ENCODE peak calls at places on chromosomes 11 and 22, in eight cellular contexts. One of them, this sample, is unnamed.

GRCh38 chr11:122367809-122368231 is 251.8 kb upstream of the BLID start:
- DNase-seq in bronchial epithelial cell: peak
- DNase-seq in NCI-H345: no peak
- DNase-seq in glomerular endothelial cell: no peak
- DNase-seq in SW 1271: no peak
- DNase-seq in CD4-positive, alpha-beta T cell: no peak
- DNase-seq in stimulated activated CD8-positive, alpha-beta memory T cell treated with anti-CD3 and anti-CD28 coated beads, Interleukin-2, amount 100 ng/mL, for 48 hours: no peak
- DNase-seq in NCI-H1092 treated with DMSO at 0.1 percent for 48 hours: no peak
- DNase-seq in this sample: no peak

GRCh38 chr22:50269573-50270301 is 443 bp downstream of the MAPK11 start:
- DNase-seq in stimulated activated CD8-positive, alpha-beta memory T cell treated with anti-CD3 and anti-CD28 coated beads, Interleukin-2, amount 100 ng/mL, for 48 hours: no peak
- DNase-seq in glomerular endothelial cell: no peak
- DNase-seq in NCI-H1092 treated with DMSO at 0.1 percent for 48 hours: no peak
- DNase-seq in SW 1271: peak
- DNase-seq in NCI-H345: peak
- DNase-seq in bronchial epithelial cell: no peak
- DNase-seq in CD4-positive, alpha-beta T cell: no peak
- DNase-seq in this sample: no peak

GRCh38 chr11:12245549-12245986 is 131.8 kb upstream of the PARVA start:
- DNase-seq in glomerular endothelial cell: no peak
- DNase-seq in SW 1271: no peak
- DNase-seq in NCI-H345: no peak
- DNase-seq in bronchial epithelial cell: peak
- DNase-seq in NCI-H1092 treated with DMSO at 0.1 percent for 48 hours: no peak
- DNase-seq in stimulated activated CD8-positive, alpha-beta memory T cell treated with anti-CD3 and anti-CD28 coated beads, Interleukin-2, amount 100 ng/mL, for 48 hours: no peak
- DNase-seq in CD4-positive, alpha-beta T cell: no peak
- DNase-seq in this sample: no peak

GRCh38 chr11:62492586-62492985 is 54.0 kb downstream of the AHNAK start:
- DNase-seq in SW 1271: no peak
- DNase-seq in stimulated activated CD8-positive, alpha-beta memory T cell treated with anti-CD3 and anti-CD28 coated beads, Interleukin-2, amount 100 ng/mL, for 48 hours: no peak
- DNase-seq in CD4-positive, alpha-beta T cell: no peak
- DNase-seq in glomerular endothelial cell: no peak
- DNase-seq in NCI-H345: no peak
- DNase-seq in bronchial epithelial cell: no peak
- DNase-seq in NCI-H1092 treated with DMSO at 0.1 percent for 48 hours: no peak
- DNase-seq in this sample: no peak

GRCh38 chr22:24427500-24428164 is at the start of gene ADORA2A:
- DNase-seq in NCI-H345: no peak
- DNase-seq in bronchial epithelial cell: no peak
- DNase-seq in SW 1271: no peak
- DNase-seq in NCI-H1092 treated with DMSO at 0.1 percent for 48 hours: no peak
- DNase-seq in CD4-positive, alpha-beta T cell: peak
- DNase-seq in glomerular endothelial cell: no peak
- DNase-seq in stimulated activated CD8-positive, alpha-beta memory T cell treated with anti-CD3 and anti-CD28 coated beads, Interleukin-2, amount 100 ng/mL, for 48 hours: peak
- DNase-seq in this sample: no peak

GRCh38 chr11:63602296-63602695 is 11.9 kb downstream of the PLAAT3 start:
- DNase-seq in CD4-positive, alpha-beta T cell: no peak
- DNase-seq in NCI-H1092 treated with DMSO at 0.1 percent for 48 hours: no peak
- DNase-seq in glomerular endothelial cell: no peak
- DNase-seq in bronchial epithelial cell: no peak
- DNase-seq in SW 1271: no peak
- DNase-seq in NCI-H345: no peak
- DNase-seq in stimulated activated CD8-positive, alpha-beta memory T cell treated with anti-CD3 and anti-CD28 coated beads, Interleukin-2, amount 100 ng/mL, for 48 hours: no peak
- DNase-seq in this sample: no peak

GRCh38 chr11:88293931-88294330 is 43.6 kb downstream of the CTSC start:
- DNase-seq in CD4-positive, alpha-beta T cell: no peak
- DNase-seq in stimulated activated CD8-positive, alpha-beta memory T cell treated with anti-CD3 and anti-CD28 coated beads, Interleukin-2, amount 100 ng/mL, for 48 hours: no peak
- DNase-seq in glomerular endothelial cell: no peak
- DNase-seq in bronchial epithelial cell: no peak
- DNase-seq in NCI-H1092 treated with DMSO at 0.1 percent for 48 hours: no peak
- DNase-seq in NCI-H345: no peak
- DNase-seq in SW 1271: no peak
- DNase-seq in this sample: no peak

GRCh38 chr11:69613594-69613993 is 27.4 kb upstream of the CCND1 start:
- DNase-seq in SW 1271: no peak
- DNase-seq in NCI-H1092 treated with DMSO at 0.1 percent for 48 hours: no peak
- DNase-seq in bronchial epithelial cell: no peak
- DNase-seq in glomerular endothelial cell: no peak
- DNase-seq in NCI-H345: no peak
- DNase-seq in CD4-positive, alpha-beta T cell: no peak
- DNase-seq in stimulated activated CD8-positive, alpha-beta memory T cell treated with anti-CD3 and anti-CD28 coated beads, Interleukin-2, amount 100 ng/mL, for 48 hours: no peak
- DNase-seq in this sample: no peak

GRCh38 chr22:35634981-35635540 is 13.2 kb upstream of the APOL6 start:
- DNase-seq in bronchial epithelial cell: no peak
- DNase-seq in SW 1271: no peak
- DNase-seq in NCI-H1092 treated with DMSO at 0.1 percent for 48 hours: no peak
- DNase-seq in NCI-H345: no peak
- DNase-seq in stimulated activated CD8-positive, alpha-beta memory T cell treated with anti-CD3 and anti-CD28 coated beads, Interleukin-2, amount 100 ng/mL, for 48 hours: no peak
- DNase-seq in CD4-positive, alpha-beta T cell: no peak
- DNase-seq in glomerular endothelial cell: no peak
- DNase-seq in this sample: no peak

GRCh38 chr11:107608809-107609208 is 17.9 kb downstream of the ELMOD1 start:
- DNase-seq in NCI-H1092 treated with DMSO at 0.1 percent for 48 hours: no peak
- DNase-seq in stimulated activated CD8-positive, alpha-beta memory T cell treated with anti-CD3 and anti-CD28 coated beads, Interleukin-2, amount 100 ng/mL, for 48 hours: no peak
- DNase-seq in glomerular endothelial cell: no peak
- DNase-seq in NCI-H345: no peak
- DNase-seq in CD4-positive, alpha-beta T cell: no peak
- DNase-seq in bronchial epithelial cell: no peak
- DNase-seq in SW 1271: no peak
- DNase-seq in this sample: no peak

GRCh38 chr11:111422494-111423249 is 43.6 kb upstream of the POU2AF1 start:
- DNase-seq in SW 1271: peak
- DNase-seq in glomerular endothelial cell: no peak
- DNase-seq in bronchial epithelial cell: peak
- DNase-seq in CD4-positive, alpha-beta T cell: peak
- DNase-seq in NCI-H345: peak
- DNase-seq in NCI-H1092 treated with DMSO at 0.1 percent for 48 hours: peak
- DNase-seq in stimulated activated CD8-positive, alpha-beta memory T cell treated with anti-CD3 and anti-CD28 coated beads, Interleukin-2, amount 100 ng/mL, for 48 hours: peak
- DNase-seq in this sample: no peak

GRCh38 chr11:44349328-44349727 is 39.4 kb upstream of the ALX4 start:
- DNase-seq in NCI-H1092 treated with DMSO at 0.1 percent for 48 hours: no peak
- DNase-seq in glomerular endothelial cell: no peak
- DNase-seq in NCI-H345: no peak
- DNase-seq in stimulated activated CD8-positive, alpha-beta memory T cell treated with anti-CD3 and anti-CD28 coated beads, Interleukin-2, amount 100 ng/mL, for 48 hours: no peak
- DNase-seq in bronchial epithelial cell: no peak
- DNase-seq in CD4-positive, alpha-beta T cell: no peak
- DNase-seq in SW 1271: no peak
- DNase-seq in this sample: no peak

GRCh38 chr11:115314330-115314729 is 189.9 kb downstream of the CADM1 start:
- DNase-seq in stimulated activated CD8-positive, alpha-beta memory T cell treated with anti-CD3 and anti-CD28 coated beads, Interleukin-2, amount 100 ng/mL, for 48 hours: no peak
- DNase-seq in glomerular endothelial cell: no peak
- DNase-seq in SW 1271: no peak
- DNase-seq in CD4-positive, alpha-beta T cell: no peak
- DNase-seq in bronchial epithelial cell: no peak
- DNase-seq in NCI-H345: no peak
- DNase-seq in NCI-H1092 treated with DMSO at 0.1 percent for 48 hours: no peak
- DNase-seq in this sample: no peak

GRCh38 chr22:50621948-50622722 is 5.8 kb downstream of the ARSA start:
- DNase-seq in NCI-H1092 treated with DMSO at 0.1 percent for 48 hours: no peak
- DNase-seq in NCI-H345: peak
- DNase-seq in SW 1271: no peak
- DNase-seq in CD4-positive, alpha-beta T cell: no peak
- DNase-seq in bronchial epithelial cell: peak
- DNase-seq in stimulated activated CD8-positive, alpha-beta memory T cell treated with anti-CD3 and anti-CD28 coated beads, Interleukin-2, amount 100 ng/mL, for 48 hours: no peak
- DNase-seq in glomerular endothelial cell: no peak
- DNase-seq in this sample: no peak

GRCh38 chr11:127628463-127628785 is 627.9 kb upstream of the KIRREL3 start:
- DNase-seq in stimulated activated CD8-positive, alpha-beta memory T cell treated with anti-CD3 and anti-CD28 coated beads, Interleukin-2, amount 100 ng/mL, for 48 hours: no peak
- DNase-seq in NCI-H1092 treated with DMSO at 0.1 percent for 48 hours: no peak
- DNase-seq in bronchial epithelial cell: no peak
- DNase-seq in NCI-H345: no peak
- DNase-seq in glomerular endothelial cell: no peak
- DNase-seq in CD4-positive, alpha-beta T cell: no peak
- DNase-seq in SW 1271: no peak
- DNase-seq in this sample: no peak

GRCh38 chr11:87548797-87549196 is 511.1 kb downstream of the TMEM135 start:
- DNase-seq in glomerular endothelial cell: no peak
- DNase-seq in stimulated activated CD8-positive, alpha-beta memory T cell treated with anti-CD3 and anti-CD28 coated beads, Interleukin-2, amount 100 ng/mL, for 48 hours: no peak
- DNase-seq in NCI-H345: no peak
- DNase-seq in NCI-H1092 treated with DMSO at 0.1 percent for 48 hours: no peak
- DNase-seq in SW 1271: no peak
- DNase-seq in CD4-positive, alpha-beta T cell: no peak
- DNase-seq in bronchial epithelial cell: no peak
- DNase-seq in this sample: no peak

GRCh38 chr11:330694-331314 is 10.1 kb upstream of the IFITM3 start:
- DNase-seq in glomerular endothelial cell: no peak
- DNase-seq in CD4-positive, alpha-beta T cell: no peak
- DNase-seq in NCI-H1092 treated with DMSO at 0.1 percent for 48 hours: no peak
- DNase-seq in stimulated activated CD8-positive, alpha-beta memory T cell treated with anti-CD3 and anti-CD28 coated beads, Interleukin-2, amount 100 ng/mL, for 48 hours: no peak
- DNase-seq in NCI-H345: no peak
- DNase-seq in bronchial epithelial cell: no peak
- DNase-seq in SW 1271: no peak
- DNase-seq in this sample: no peak

GRCh38 chr11:695606-696381 is at the start of gene TMEM80:
- DNase-seq in NCI-H1092 treated with DMSO at 0.1 percent for 48 hours: peak
- DNase-seq in glomerular endothelial cell: peak
- DNase-seq in SW 1271: peak
- DNase-seq in NCI-H345: peak
- DNase-seq in stimulated activated CD8-positive, alpha-beta memory T cell treated with anti-CD3 and anti-CD28 coated beads, Interleukin-2, amount 100 ng/mL, for 48 hours: peak
- DNase-seq in CD4-positive, alpha-beta T cell: peak
- DNase-seq in bronchial epithelial cell: peak
- DNase-seq in this sample: peak

GRCh38 chr22:38262051-38262795 is 10.6 kb downstream of the TMEM184B start:
- DNase-seq in CD4-positive, alpha-beta T cell: peak
- DNase-seq in bronchial epithelial cell: peak
- DNase-seq in SW 1271: no peak
- DNase-seq in NCI-H1092 treated with DMSO at 0.1 percent for 48 hours: no peak
- DNase-seq in stimulated activated CD8-positive, alpha-beta memory T cell treated with anti-CD3 and anti-CD28 coated beads, Interleukin-2, amount 100 ng/mL, for 48 hours: peak
- DNase-seq in glomerular endothelial cell: no peak
- DNase-seq in NCI-H345: no peak
- DNase-seq in this sample: peak

GRCh38 chr11:46121724-46122477 is 647 bp upstream of the PHF21A start:
- DNase-seq in NCI-H345: peak
- DNase-seq in glomerular endothelial cell: peak
- DNase-seq in SW 1271: peak
- DNase-seq in stimulated activated CD8-positive, alpha-beta memory T cell treated with anti-CD3 and anti-CD28 coated beads, Interleukin-2, amount 100 ng/mL, for 48 hours: peak
- DNase-seq in CD4-positive, alpha-beta T cell: peak
- DNase-seq in NCI-H1092 treated with DMSO at 0.1 percent for 48 hours: peak
- DNase-seq in bronchial epithelial cell: peak
- DNase-seq in this sample: peak

GRCh38 chr22:45329536-45329936 is 19.8 kb downstream of the FAM118A start:
- DNase-seq in NCI-H1092 treated with DMSO at 0.1 percent for 48 hours: peak
- DNase-seq in bronchial epithelial cell: no peak
- DNase-seq in stimulated activated CD8-positive, alpha-beta memory T cell treated with anti-CD3 and anti-CD28 coated beads, Interleukin-2, amount 100 ng/mL, for 48 hours: no peak
- DNase-seq in SW 1271: no peak
- DNase-seq in glomerular endothelial cell: no peak
- DNase-seq in CD4-positive, alpha-beta T cell: no peak
- DNase-seq in NCI-H345: peak
- DNase-seq in this sample: no peak

GRCh38 chr22:33553493-33553892 is 366.8 kb downstream of the LARGE1 start:
- DNase-seq in bronchial epithelial cell: no peak
- DNase-seq in glomerular endothelial cell: no peak
- DNase-seq in stimulated activated CD8-positive, alpha-beta memory T cell treated with anti-CD3 and anti-CD28 coated beads, Interleukin-2, amount 100 ng/mL, for 48 hours: no peak
- DNase-seq in CD4-positive, alpha-beta T cell: no peak
- DNase-seq in NCI-H1092 treated with DMSO at 0.1 percent for 48 hours: no peak
- DNase-seq in NCI-H345: no peak
- DNase-seq in SW 1271: no peak
- DNase-seq in this sample: no peak

GRCh38 chr22:31680764-31681624 is 19.0 kb upstream of the PISD start:
- DNase-seq in CD4-positive, alpha-beta T cell: no peak
- DNase-seq in glomerular endothelial cell: no peak
- DNase-seq in stimulated activated CD8-positive, alpha-beta memory T cell treated with anti-CD3 and anti-CD28 coated beads, Interleukin-2, amount 100 ng/mL, for 48 hours: no peak
- DNase-seq in NCI-H1092 treated with DMSO at 0.1 percent for 48 hours: no peak
- DNase-seq in SW 1271: no peak
- DNase-seq in NCI-H345: no peak
- DNase-seq in bronchial epithelial cell: peak
- DNase-seq in this sample: no peak

GRCh38 chr22:22576244-22576988 is 17.4 kb upstream of the PRAME start:
- DNase-seq in stimulated activated CD8-positive, alpha-beta memory T cell treated with anti-CD3 and anti-CD28 coated beads, Interleukin-2, amount 100 ng/mL, for 48 hours: peak
- DNase-seq in SW 1271: peak
- DNase-seq in CD4-positive, alpha-beta T cell: no peak
- DNase-seq in glomerular endothelial cell: no peak
- DNase-seq in NCI-H1092 treated with DMSO at 0.1 percent for 48 hours: peak
- DNase-seq in NCI-H345: peak
- DNase-seq in bronchial epithelial cell: peak
- DNase-seq in this sample: no peak

GRCh38 chr11:45092901-45093760 is 53.3 kb upstream of the PRDM11 start:
- DNase-seq in CD4-positive, alpha-beta T cell: no peak
- DNase-seq in NCI-H345: no peak
- DNase-seq in bronchial epithelial cell: peak
- DNase-seq in SW 1271: no peak
- DNase-seq in glomerular endothelial cell: no peak
- DNase-seq in stimulated activated CD8-positive, alpha-beta memory T cell treated with anti-CD3 and anti-CD28 coated beads, Interleukin-2, amount 100 ng/mL, for 48 hours: no peak
- DNase-seq in NCI-H1092 treated with DMSO at 0.1 percent for 48 hours: no peak
- DNase-seq in this sample: no peak